ENCODE peak calls at places on chromosomes 2 and 18, in four cellular contexts. W is WTC11, F is H1, N is endothelial cell of umbilical vein. U is an unnamed sample.

GRCh38 chr2:17125989-17126620 is 392.1 kb downstream of the RAD51AP2 start:
- DNase-seq in F (no peak), N (no peak), W (no peak), U (no peak)

GRCh38 chr2:39728941-39729351 is 50.1 kb downstream of the THUMPD2 start:
- DNase-seq in W (peak), F (peak), N (peak), U (peak)

GRCh38 chr2:96254592-96254991 is 11.2 kb downstream of the TMEM127 start:
- DNase-seq in N (peak), F (no peak), W (no peak), U (no peak)

GRCh38 chr2:72934683-72935610 is 17.6 kb downstream of the EMX1 start:
- DNase-seq in N (no peak), F (no peak), W (peak), U (peak)

GRCh38 chr2:106770986-106771385 is 115.0 kb downstream of the ST6GAL2 start:
- DNase-seq in F (no peak), W (no peak), N (no peak), U (no peak)

GRCh38 chr2:74878551-74878950 is 44.6 kb downstream of the HK2 start:
- DNase-seq in W (no peak), F (no peak), N (no peak), U (no peak)

GRCh38 chr18:32674491-32674890 is 98.3 kb downstream of the KLHL14 start:
- DNase-seq in F (no peak), N (peak), W (no peak), U (no peak)

GRCh38 chr2:109132626-109133025 is 3.6 kb downstream of the SH3RF3 start:
- DNase-seq in N (no peak), W (no peak), F (no peak), U (no peak)

GRCh38 chr2:2856723-2857415 is 520.7 kb downstream of the EIPR1 start:
- DNase-seq in N (no peak), F (no peak), W (no peak), U (no peak)

GRCh38 chr2:128685841-128686497 is 367.3 kb upstream of the HS6ST1 start:
- DNase-seq in N (no peak), F (no peak), W (no peak), U (no peak)

GRCh38 chr2:178072383-178073301 is at the start of gene PDE11A:
- DNase-seq in F (peak), W (peak), N (peak), U (peak)

GRCh38 chr2:9244985-9245544 is 38.5 kb downstream of the ASAP2 start:
- DNase-seq in W (peak), F (no peak), N (no peak), U (no peak)

GRCh38 chr2:215156453-215156852 is 18.0 kb upstream of the ABCA12 start:
- DNase-seq in W (no peak), F (no peak), N (no peak), U (no peak)

GRCh38 chr2:110948027-110948687 is 172.6 kb upstream of the BCL2L11 start:
- DNase-seq in F (no peak), N (no peak), W (no peak), U (no peak)

GRCh38 chr2:68487773-68488355 is 20.5 kb downstream of the APLF start:
- DNase-seq in W (no peak), N (peak), F (no peak), U (peak)

GRCh38 chr2:26683583-26683982 is 8.9 kb upstream of the KCNK3 start:
- DNase-seq in F (no peak), W (no peak), N (no peak), U (no peak)

GRCh38 chr2:19300961-19301360 is 57.5 kb downstream of the OSR1 start:
- DNase-seq in N (no peak), F (no peak), W (no peak), U (no peak)

GRCh38 chr2:15893689-15894325 is 46.5 kb upstream of the MYCN start:
- DNase-seq in F (no peak), W (no peak), N (no peak), U (no peak)

GRCh38 chr2:134207589-134208209 is 46.2 kb upstream of the MGAT5 start:
- DNase-seq in N (peak), W (peak), F (peak), U (peak)
- TF ChIP-seq JUN in N (no peak), W (no peak), F (no peak), U (no peak)

DNA sequence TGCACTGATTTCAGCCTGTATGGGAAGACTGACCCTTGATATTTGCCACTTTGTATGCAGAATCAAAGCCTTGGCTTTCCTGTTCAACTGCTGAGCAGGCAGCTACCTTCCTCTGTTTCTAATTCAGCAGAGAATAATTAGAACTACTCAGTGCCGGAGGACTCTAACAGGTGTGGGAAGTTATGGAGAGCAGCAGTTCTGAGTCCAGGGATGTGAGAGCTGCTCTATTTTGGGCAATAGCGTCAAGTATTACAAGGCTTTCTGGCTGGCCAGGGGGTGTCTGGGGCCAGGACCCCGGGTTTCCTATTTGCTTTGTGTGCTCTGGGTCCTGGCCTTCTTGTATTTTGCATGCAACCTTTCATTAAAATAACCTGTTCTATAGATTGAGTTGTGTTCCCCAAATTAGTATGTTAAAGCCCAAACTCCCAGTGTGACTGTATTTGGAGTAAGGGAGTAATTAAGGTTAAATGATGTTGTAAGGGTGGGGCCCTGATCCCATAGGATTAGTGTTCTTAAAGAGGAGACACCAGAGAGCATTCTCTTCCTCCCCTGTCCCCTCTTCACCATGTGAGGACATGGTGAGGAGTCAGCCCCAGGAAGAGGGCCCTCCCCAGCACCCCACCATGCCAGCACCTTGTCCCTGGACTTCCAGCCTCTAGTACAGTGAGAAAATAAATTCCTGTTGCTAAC is 5.6 kb upstream of the NTSR2 start:
- DNase-seq in F (no peak), W (no peak), N (no peak), U (no peak)
- TF ChIP-seq JUN in F (no peak), W (no peak), N (no peak), U (no peak)

GRCh38 chr18:61948196-61948800 is 55.5 kb upstream of the RNF152 start:
- DNase-seq in F (no peak), W (no peak), N (peak), U (no peak)
- TF ChIP-seq JUN in F (no peak), W (no peak), N (peak), U (no peak)

GRCh38 chr2:113700186-113700841 is 56.1 kb downstream of the SLC35F5 start:
- DNase-seq in F (no peak), N (no peak), W (peak), U (no peak)
- TF ChIP-seq JUN in F (no peak), N (no peak), W (no peak), U (no peak)

U was measured in A549.